ENCODE peak calls at places on chromosome 15, in four cellular contexts. R is WTC11, X is HepG2, B is K562. S is an unnamed sample.

GRCh38 chr15:64791401-64791800 is 16.0 kb upstream of the RBPMS2 start:
- DNase-seq in R (no peak), X (no peak), B (no peak), S (no peak)

GRCh38 chr15:44536298-44536961 is 517 bp upstream of the EIF3J start:
- DNase-seq in R (peak), X (peak), B (peak), S (peak)

GRCh38 chr15:84871428-84871985 is 13.0 kb upstream of the SLC28A1 start:
- DNase-seq in R (no peak), X (no peak), B (no peak), S (no peak)

GRCh38 chr15:59448871-59449270 is 10.9 kb downstream of the FAM81A start:
- DNase-seq in R (no peak), X (no peak), B (no peak), S (no peak)

GRCh38 chr15:80489030-80489594 is 84.9 kb downstream of the ARNT2 start:
- DNase-seq in R (no peak), X (peak), B (no peak), S (no peak)

GRCh38 chr15:66085128-66085527 is 168.4 kb downstream of the MEGF11 start:
- DNase-seq in R (peak), X (peak), B (no peak), S (no peak)

GRCh38 chr15:83960192-83960829 is 275.3 kb upstream of the GOLGA6L4 start:
- DNase-seq in R (no peak), X (no peak), B (no peak), S (no peak)

GRCh38 chr15:25859838-25860645 is 3.1 kb downstream of the ATP10A start:
- DNase-seq in R (no peak), X (no peak), B (no peak), S (no peak)

GRCh38 chr15:76206325-76206976 is 104.8 kb downstream of the ETFA start:
- DNase-seq in R (no peak), X (no peak), B (no peak), S (no peak)

GRCh38 chr15:31598620-31599019 is 272.0 kb downstream of the KLF13 start:
- DNase-seq in R (peak), X (peak), B (no peak), S (no peak)

GRCh38 chr15:61499371-61499770 is 270.3 kb upstream of the RORA start:
- DNase-seq in R (no peak), X (no peak), B (no peak), S (no peak)

GRCh38 chr15:58546635-58547627 is 115.1 kb downstream of the LIPC start:
- DNase-seq in R (no peak), X (peak), B (peak), S (no peak)

GRCh38 chr15:56732881-56733130 is 503 bp downstream of the ZNF280D start:
- DNase-seq in R (no peak), X (peak), B (no peak), S (no peak)

GRCh38 chr15:88334436-88334835 is 77.9 kb upstream of the NTRK3 start:
- DNase-seq in R (no peak), X (no peak), B (no peak), S (no peak)

GRCh38 chr15:68149059-68149458 is 56.1 kb downstream of the CALML4 start:
- DNase-seq in R (no peak), X (no peak), B (no peak), S (no peak)

GRCh38 chr15:77607894-77608261 is 24.8 kb downstream of the LINGO1 start:
- DNase-seq in R (no peak), X (no peak), B (no peak), S (no peak)

GRCh38 chr15:87793736-87794135 is 462.8 kb downstream of the NTRK3 start:
- DNase-seq in R (no peak), X (no peak), B (no peak), S (no peak)

GRCh38 chr15:97654677-97655076 is 305.8 kb upstream of the ARRDC4 start:
- DNase-seq in R (no peak), X (no peak), B (no peak), S (peak)

GRCh38 chr15:51004103-51004536 is 90.6 kb downstream of the TNFAIP8L3 start:
- DNase-seq in R (no peak), X (no peak), B (peak), S (no peak)

GRCh38 chr15:68608206-68608843 is 29.5 kb downstream of the CORO2B start:
- DNase-seq in R (no peak), X (no peak), B (no peak), S (no peak)

GRCh38 chr15:68812596-68813548 is 7.8 kb downstream of the ANP32A start:
- DNase-seq in R (no peak), X (no peak), B (no peak), S (no peak)

GRCh38 chr15:39028069-39028468 is 463.5 kb upstream of the RASGRP1 start:
- DNase-seq in R (no peak), X (no peak), B (no peak), S (no peak)

GRCh38 chr15:48616216-48616615 is 29.3 kb downstream of the FBN1 start:
- DNase-seq in R (no peak), X (no peak), B (no peak), S (no peak)

GRCh38 chr15:62624541-62625399 is 417.8 kb upstream of the TPM1 start:
- DNase-seq in R (no peak), X (no peak), B (no peak), S (no peak)
- TF ChIP-seq ELF4 in R (no peak), X (no peak), B (no peak), S (no peak)

GRCh38 chr15:33746203-33746602 is 222.1 kb upstream of the CHRM5 start:
- DNase-seq in R (no peak), X (no peak), B (no peak), S (no peak)

GRCh38 chr15:33737687-33738606 is 230.3 kb upstream of the CHRM5 start:
- DNase-seq in R (peak), X (peak), B (peak), S (peak)

GRCh38 chr15:33742286-33742685 is 226.0 kb upstream of the CHRM5 start:
- DNase-seq in R (no peak), X (no peak), B (no peak), S (no peak)

GRCh38 chr15:33738941-33739664 is 229.2 kb upstream of the CHRM5 start:
- DNase-seq in R (no peak), X (no peak), B (no peak), S (no peak)

GRCh38 chr15:33742807-33743206 is 225.5 kb upstream of the CHRM5 start:
- DNase-seq in R (no peak), X (no peak), B (no peak), S (no peak)
- TF ChIP-seq ELF4 in R (no peak), X (no peak), B (no peak), S (no peak)

GRCh38 chr15:91924842-91925495 is 71.5 kb downstream of the SLCO3A1 start:
- DNase-seq in R (no peak), X (no peak), B (no peak), S (no peak)

GRCh38 chr15:91926871-91927270 is 73.4 kb downstream of the SLCO3A1 start:
- DNase-seq in R (no peak), X (no peak), B (no peak), S (no peak)

GRCh38 chr15:91930092-91930491 is 76.6 kb downstream of the SLCO3A1 start:
- DNase-seq in R (no peak), X (no peak), B (no peak), S (no peak)

GRCh38 chr15:91929509-91929908 is 76.0 kb downstream of the SLCO3A1 start:
- DNase-seq in R (no peak), X (no peak), B (no peak), S (no peak)

DNA sequence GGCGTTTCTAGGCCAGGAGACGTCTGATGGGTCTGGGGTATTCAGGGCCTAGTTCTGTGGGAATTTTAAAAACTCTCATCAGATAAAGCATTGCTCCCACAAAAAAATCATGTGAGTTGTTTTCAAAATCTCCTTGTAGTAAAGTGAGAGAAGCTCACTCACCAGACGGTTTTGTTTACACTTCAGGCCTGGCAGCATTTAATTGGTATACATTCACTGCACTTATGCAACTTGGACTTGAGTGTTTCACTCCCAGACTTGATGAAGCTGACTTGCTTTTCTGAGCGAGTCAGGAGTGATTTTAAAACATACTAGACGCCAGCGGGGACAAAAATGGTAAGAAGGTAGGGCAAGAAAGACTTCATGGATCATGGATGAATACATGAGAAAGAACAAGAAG is 75.2 kb downstream of the SLCO3A1 start:
- DNase-seq in R (no peak), X (no peak), B (no peak), S (no peak)
- TF ChIP-seq ELF4 in R (no peak), X (no peak), B (no peak), S (no peak)

GRCh38 chr15:89513284-89513683 is 16.9 kb upstream of the RHCG start:
- DNase-seq in R (no peak), X (no peak), B (no peak), S (no peak)
- TF ChIP-seq ELF4 in R (no peak), X (no peak), B (no peak), S (no peak)

DNA sequence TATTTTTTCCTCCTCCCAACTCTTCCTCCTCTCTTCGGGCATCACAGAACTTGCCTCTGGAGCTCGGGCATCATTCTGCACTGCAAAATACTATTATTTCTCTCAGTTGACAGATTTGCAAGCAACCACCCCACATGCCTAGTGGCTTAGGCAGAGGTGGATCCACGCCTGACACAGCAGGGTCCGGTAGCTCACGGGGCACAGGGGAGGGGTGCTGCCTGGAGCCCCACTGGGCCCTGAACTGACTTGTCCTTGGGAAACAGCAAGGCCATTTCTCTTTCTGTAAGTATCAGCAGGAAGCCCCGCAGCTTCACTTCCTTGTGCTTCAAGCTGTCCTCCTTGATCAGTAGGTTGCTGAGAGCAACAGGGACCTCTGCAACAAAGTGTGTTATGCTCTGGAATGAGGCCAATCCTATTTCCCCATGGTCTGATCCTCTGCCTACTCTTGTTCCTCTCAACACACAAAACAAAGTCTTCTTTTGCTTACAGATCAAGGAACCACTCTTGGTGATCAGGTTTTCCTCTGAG is 69.1 kb downstream of the FAM174B start:
- DNase-seq in R (no peak), X (no peak), B (no peak), S (no peak)
- TF ChIP-seq ELF4 in R (no peak), X (no peak), B (no peak), S (no peak)

DNA sequence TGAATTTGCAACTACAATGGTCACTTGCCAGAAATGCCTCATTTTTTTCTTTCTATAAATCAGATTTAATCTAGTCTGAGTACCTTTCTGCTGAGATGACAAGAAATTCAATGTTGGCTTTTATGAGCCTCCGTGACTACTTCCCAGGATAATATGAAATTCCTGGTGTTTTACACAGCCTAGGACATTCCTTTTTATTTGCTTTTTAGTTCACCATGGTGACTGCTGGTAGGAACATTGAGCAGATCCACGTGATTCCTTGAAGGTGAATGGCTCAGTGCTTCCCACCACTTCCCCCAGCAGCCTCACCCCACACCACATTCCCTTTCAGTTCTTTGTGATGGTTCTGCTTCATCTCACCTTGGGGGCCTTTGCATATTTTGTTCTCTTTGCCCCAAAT is 4.3 kb upstream of the NPTN start:
- DNase-seq in R (no peak), X (no peak), B (no peak), S (no peak)
- TF ChIP-seq ELF4 in R (no peak), X (no peak), B (no peak), S (no peak)

DNA sequence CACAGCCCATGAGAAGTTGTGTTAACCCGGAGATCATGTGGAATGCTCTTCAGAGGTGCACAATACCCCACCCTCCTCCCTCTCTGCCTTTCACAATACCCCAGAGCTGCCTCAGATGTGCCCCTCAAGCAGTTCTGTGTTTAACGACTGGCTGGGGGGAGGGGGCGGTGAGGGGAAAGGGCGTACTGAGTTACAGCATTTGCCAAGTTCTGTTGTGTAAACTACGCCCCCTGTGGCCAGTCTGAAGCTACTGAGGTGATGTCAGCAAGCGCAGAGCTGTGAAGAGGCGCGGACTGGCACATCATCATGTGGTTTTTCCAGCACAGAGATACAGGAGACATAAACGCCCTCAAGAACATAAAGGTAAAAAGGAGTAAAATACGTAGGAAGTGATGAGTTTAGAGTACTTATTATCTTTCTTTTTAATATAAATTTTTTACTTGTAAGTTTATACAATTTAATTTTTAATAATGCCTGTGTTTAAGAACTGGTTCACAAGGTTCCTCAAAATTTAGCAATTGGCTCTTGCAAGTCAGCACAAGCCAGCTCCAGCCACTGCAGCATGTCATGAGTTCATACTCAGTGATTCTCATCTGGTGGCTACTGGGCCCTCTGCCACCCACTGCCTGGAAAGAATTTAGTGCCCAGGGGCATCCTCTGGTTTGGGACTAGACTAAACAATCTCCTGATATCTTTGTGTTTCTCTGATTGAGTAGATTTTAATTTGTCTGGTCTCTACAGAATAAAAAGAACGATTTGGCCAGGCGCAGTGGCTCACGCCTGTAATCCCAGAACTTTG is 1.7 kb downstream of the EPB42 start:
- DNase-seq in R (peak), X (no peak), B (peak), S (peak)
- TF ChIP-seq ELF4 in R (no peak), X (no peak), B (no peak), S (no peak)